ENCODE peak calls at places on chromosomes 11 and 22, in nine cellular contexts. One of them, this sample, is unnamed.

GRCh38 chr22:30649430-30650007 is 13.9 kb downstream of the SLC35E4 start:
- DNase-seq in activated CD4-positive, CD25-positive, alpha-beta regulatory T cell treated with anti-CD3 and anti-CD28 coated beads, Interleukin-2, amount 50 U/mL, for 72 hours: peak; percentile 73
- DNase-seq in GM13976: peak; percentile 82
- DNase-seq in foreskin fibroblast: peak; percentile 94
- DNase-seq in AG04450: no peak
- DNase-seq in bronchial epithelial cell: peak; percentile 88
- DNase-seq in stimulated activated CD4-positive, alpha-beta T cell treated with anti-CD3 and anti-CD28 coated beads, Interleukin-1b, Interleukin-23, amount 100 ng/mL, for 1 hour: peak; percentile 77
- DNase-seq in right cardiac atrium: no peak
- DNase-seq in cardiac fibroblast: peak; percentile 88
- DNase-seq in this sample: peak; percentile 66

GRCh38 chr11:119460582-119460981 is 37.6 kb upstream of the THY1 start:
- DNase-seq in activated CD4-positive, CD25-positive, alpha-beta regulatory T cell treated with anti-CD3 and anti-CD28 coated beads, Interleukin-2, amount 50 U/mL, for 72 hours: no peak
- DNase-seq in GM13976: no peak
- DNase-seq in foreskin fibroblast: peak; percentile 80
- DNase-seq in AG04450: peak; percentile 95
- DNase-seq in bronchial epithelial cell: no peak
- DNase-seq in stimulated activated CD4-positive, alpha-beta T cell treated with anti-CD3 and anti-CD28 coated beads, Interleukin-1b, Interleukin-23, amount 100 ng/mL, for 1 hour: no peak
- DNase-seq in right cardiac atrium: no peak
- DNase-seq in cardiac fibroblast: peak; percentile 26
- DNase-seq in this sample: peak; percentile 82

GRCh38 chr22:48630444-48630777 is 1197.3 kb downstream of the BRD1 start:
- DNase-seq in activated CD4-positive, CD25-positive, alpha-beta regulatory T cell treated with anti-CD3 and anti-CD28 coated beads, Interleukin-2, amount 50 U/mL, for 72 hours: no peak
- DNase-seq in GM13976: no peak
- DNase-seq in foreskin fibroblast: no peak
- DNase-seq in AG04450: no peak
- DNase-seq in bronchial epithelial cell: no peak
- DNase-seq in stimulated activated CD4-positive, alpha-beta T cell treated with anti-CD3 and anti-CD28 coated beads, Interleukin-1b, Interleukin-23, amount 100 ng/mL, for 1 hour: no peak
- DNase-seq in right cardiac atrium: peak; percentile 28
- DNase-seq in cardiac fibroblast: no peak
- DNase-seq in this sample: no peak

GRCh38 chr11:2593393-2593950 is 106.3 kb downstream of the KCNQ1OT1 start:
- DNase-seq in activated CD4-positive, CD25-positive, alpha-beta regulatory T cell treated with anti-CD3 and anti-CD28 coated beads, Interleukin-2, amount 50 U/mL, for 72 hours: no peak
- DNase-seq in GM13976: peak; percentile 14
- DNase-seq in foreskin fibroblast: no peak
- DNase-seq in AG04450: no peak
- DNase-seq in bronchial epithelial cell: no peak
- DNase-seq in stimulated activated CD4-positive, alpha-beta T cell treated with anti-CD3 and anti-CD28 coated beads, Interleukin-1b, Interleukin-23, amount 100 ng/mL, for 1 hour: no peak
- DNase-seq in right cardiac atrium: no peak
- DNase-seq in cardiac fibroblast: no peak
- DNase-seq in this sample: no peak

GRCh38 chr11:1112351-1113191 is 37.9 kb downstream of the MUC2 start:
- DNase-seq in activated CD4-positive, CD25-positive, alpha-beta regulatory T cell treated with anti-CD3 and anti-CD28 coated beads, Interleukin-2, amount 50 U/mL, for 72 hours: no peak
- DNase-seq in GM13976: no peak
- DNase-seq in foreskin fibroblast: no peak
- DNase-seq in AG04450: no peak
- DNase-seq in bronchial epithelial cell: no peak
- DNase-seq in stimulated activated CD4-positive, alpha-beta T cell treated with anti-CD3 and anti-CD28 coated beads, Interleukin-1b, Interleukin-23, amount 100 ng/mL, for 1 hour: no peak
- DNase-seq in right cardiac atrium: peak; percentile 6
- DNase-seq in cardiac fibroblast: no peak
- DNase-seq in this sample: no peak

GRCh38 chr11:61733120-61733978 is 19.1 kb upstream of the MYRF start:
- DNase-seq in activated CD4-positive, CD25-positive, alpha-beta regulatory T cell treated with anti-CD3 and anti-CD28 coated beads, Interleukin-2, amount 50 U/mL, for 72 hours: peak; percentile 84
- DNase-seq in GM13976: peak; percentile 97
- DNase-seq in foreskin fibroblast: peak; percentile 94
- DNase-seq in AG04450: peak; percentile 44
- DNase-seq in bronchial epithelial cell: peak; percentile 68
- DNase-seq in stimulated activated CD4-positive, alpha-beta T cell treated with anti-CD3 and anti-CD28 coated beads, Interleukin-1b, Interleukin-23, amount 100 ng/mL, for 1 hour: peak; percentile 65
- DNase-seq in right cardiac atrium: peak; percentile 97
- DNase-seq in cardiac fibroblast: peak; percentile 85
- DNase-seq in this sample: peak; percentile 87

GRCh38 chr11:105132716-105133511 is 6.7 kb downstream of the CARD18 start:
- DNase-seq in activated CD4-positive, CD25-positive, alpha-beta regulatory T cell treated with anti-CD3 and anti-CD28 coated beads, Interleukin-2, amount 50 U/mL, for 72 hours: no peak
- DNase-seq in GM13976: no peak
- DNase-seq in foreskin fibroblast: peak; percentile 62
- DNase-seq in AG04450: peak; percentile 32
- DNase-seq in bronchial epithelial cell: peak; percentile 89
- DNase-seq in stimulated activated CD4-positive, alpha-beta T cell treated with anti-CD3 and anti-CD28 coated beads, Interleukin-1b, Interleukin-23, amount 100 ng/mL, for 1 hour: no peak
- DNase-seq in right cardiac atrium: no peak
- DNase-seq in cardiac fibroblast: peak; percentile 93
- DNase-seq in this sample: peak; percentile 90

GRCh38 chr22:49157529-49158339 is 669.9 kb downstream of the BRD1 start:
- DNase-seq in activated CD4-positive, CD25-positive, alpha-beta regulatory T cell treated with anti-CD3 and anti-CD28 coated beads, Interleukin-2, amount 50 U/mL, for 72 hours: no peak
- DNase-seq in GM13976: no peak
- DNase-seq in foreskin fibroblast: no peak
- DNase-seq in AG04450: no peak
- DNase-seq in bronchial epithelial cell: no peak
- DNase-seq in stimulated activated CD4-positive, alpha-beta T cell treated with anti-CD3 and anti-CD28 coated beads, Interleukin-1b, Interleukin-23, amount 100 ng/mL, for 1 hour: no peak
- DNase-seq in right cardiac atrium: no peak
- DNase-seq in cardiac fibroblast: no peak
- DNase-seq in this sample: no peak

GRCh38 chr11:83007909-83008580 is 63.7 kb downstream of the RAB30 start:
- DNase-seq in activated CD4-positive, CD25-positive, alpha-beta regulatory T cell treated with anti-CD3 and anti-CD28 coated beads, Interleukin-2, amount 50 U/mL, for 72 hours: no peak
- DNase-seq in GM13976: peak; percentile 41
- DNase-seq in foreskin fibroblast: peak; percentile 30
- DNase-seq in AG04450: no peak
- DNase-seq in bronchial epithelial cell: no peak
- DNase-seq in stimulated activated CD4-positive, alpha-beta T cell treated with anti-CD3 and anti-CD28 coated beads, Interleukin-1b, Interleukin-23, amount 100 ng/mL, for 1 hour: no peak
- DNase-seq in right cardiac atrium: peak; percentile 88
- DNase-seq in cardiac fibroblast: no peak
- DNase-seq in this sample: peak; percentile 35

GRCh38 chr22:49303061-49303735 is 524.5 kb downstream of the BRD1 start:
- DNase-seq in activated CD4-positive, CD25-positive, alpha-beta regulatory T cell treated with anti-CD3 and anti-CD28 coated beads, Interleukin-2, amount 50 U/mL, for 72 hours: peak; percentile 2
- DNase-seq in GM13976: no peak
- DNase-seq in foreskin fibroblast: no peak
- DNase-seq in AG04450: no peak
- DNase-seq in bronchial epithelial cell: no peak
- DNase-seq in stimulated activated CD4-positive, alpha-beta T cell treated with anti-CD3 and anti-CD28 coated beads, Interleukin-1b, Interleukin-23, amount 100 ng/mL, for 1 hour: no peak
- DNase-seq in right cardiac atrium: peak; percentile 15
- DNase-seq in cardiac fibroblast: no peak
- DNase-seq in this sample: no peak

GRCh38 chr11:82906931-82907330 is 5.4 kb downstream of the DDIAS start:
- DNase-seq in activated CD4-positive, CD25-positive, alpha-beta regulatory T cell treated with anti-CD3 and anti-CD28 coated beads, Interleukin-2, amount 50 U/mL, for 72 hours: no peak
- DNase-seq in GM13976: no peak
- DNase-seq in foreskin fibroblast: no peak
- DNase-seq in AG04450: no peak
- DNase-seq in bronchial epithelial cell: no peak
- DNase-seq in stimulated activated CD4-positive, alpha-beta T cell treated with anti-CD3 and anti-CD28 coated beads, Interleukin-1b, Interleukin-23, amount 100 ng/mL, for 1 hour: no peak
- DNase-seq in right cardiac atrium: no peak
- DNase-seq in cardiac fibroblast: no peak
- DNase-seq in this sample: no peak

GRCh38 chr22:48490513-48491411 is 1336.9 kb downstream of the BRD1 start:
- DNase-seq in activated CD4-positive, CD25-positive, alpha-beta regulatory T cell treated with anti-CD3 and anti-CD28 coated beads, Interleukin-2, amount 50 U/mL, for 72 hours: no peak
- DNase-seq in GM13976: no peak
- DNase-seq in foreskin fibroblast: no peak
- DNase-seq in AG04450: no peak
- DNase-seq in bronchial epithelial cell: no peak
- DNase-seq in stimulated activated CD4-positive, alpha-beta T cell treated with anti-CD3 and anti-CD28 coated beads, Interleukin-1b, Interleukin-23, amount 100 ng/mL, for 1 hour: no peak
- DNase-seq in right cardiac atrium: no peak
- DNase-seq in cardiac fibroblast: no peak
- DNase-seq in this sample: no peak

GRCh38 chr11:117187428-117187798 is 8.9 kb downstream of the SIDT2 start:
- DNase-seq in activated CD4-positive, CD25-positive, alpha-beta regulatory T cell treated with anti-CD3 and anti-CD28 coated beads, Interleukin-2, amount 50 U/mL, for 72 hours: peak; percentile 17
- DNase-seq in GM13976: no peak
- DNase-seq in foreskin fibroblast: no peak
- DNase-seq in AG04450: no peak
- DNase-seq in bronchial epithelial cell: no peak
- DNase-seq in stimulated activated CD4-positive, alpha-beta T cell treated with anti-CD3 and anti-CD28 coated beads, Interleukin-1b, Interleukin-23, amount 100 ng/mL, for 1 hour: no peak
- DNase-seq in right cardiac atrium: no peak
- DNase-seq in cardiac fibroblast: no peak
- DNase-seq in this sample: no peak

GRCh38 chr11:30608534-30608933 is 22.4 kb upstream of the MPPED2 start:
- DNase-seq in activated CD4-positive, CD25-positive, alpha-beta regulatory T cell treated with anti-CD3 and anti-CD28 coated beads, Interleukin-2, amount 50 U/mL, for 72 hours: no peak
- DNase-seq in GM13976: no peak
- DNase-seq in foreskin fibroblast: no peak
- DNase-seq in AG04450: no peak
- DNase-seq in bronchial epithelial cell: no peak
- DNase-seq in stimulated activated CD4-positive, alpha-beta T cell treated with anti-CD3 and anti-CD28 coated beads, Interleukin-1b, Interleukin-23, amount 100 ng/mL, for 1 hour: no peak
- DNase-seq in right cardiac atrium: no peak
- DNase-seq in cardiac fibroblast: no peak
- DNase-seq in this sample: no peak

GRCh38 chr11:25566298-25567200 is 765.4 kb upstream of the ANO3 start:
- DNase-seq in activated CD4-positive, CD25-positive, alpha-beta regulatory T cell treated with anti-CD3 and anti-CD28 coated beads, Interleukin-2, amount 50 U/mL, for 72 hours: no peak
- DNase-seq in GM13976: no peak
- DNase-seq in foreskin fibroblast: no peak
- DNase-seq in AG04450: no peak
- DNase-seq in bronchial epithelial cell: peak; percentile 5
- DNase-seq in stimulated activated CD4-positive, alpha-beta T cell treated with anti-CD3 and anti-CD28 coated beads, Interleukin-1b, Interleukin-23, amount 100 ng/mL, for 1 hour: no peak
- DNase-seq in right cardiac atrium: peak; percentile 68
- DNase-seq in cardiac fibroblast: peak; percentile 4
- DNase-seq in this sample: peak; percentile 29

GRCh38 chr11:113468666-113469345 is 6.4 kb downstream of the DRD2 start:
- DNase-seq in activated CD4-positive, CD25-positive, alpha-beta regulatory T cell treated with anti-CD3 and anti-CD28 coated beads, Interleukin-2, amount 50 U/mL, for 72 hours: no peak
- DNase-seq in GM13976: no peak
- DNase-seq in foreskin fibroblast: no peak
- DNase-seq in AG04450: no peak
- DNase-seq in bronchial epithelial cell: no peak
- DNase-seq in stimulated activated CD4-positive, alpha-beta T cell treated with anti-CD3 and anti-CD28 coated beads, Interleukin-1b, Interleukin-23, amount 100 ng/mL, for 1 hour: no peak
- DNase-seq in right cardiac atrium: no peak
- DNase-seq in cardiac fibroblast: no peak
- DNase-seq in this sample: no peak